ENCODE peak calls at places on chromosome 15, in seven cellular contexts. One of them, this sample, is unnamed.

GRCh38 chr15:50182233-50183013 is 427 bp downstream of the SLC27A2 start:
- DNase-seq in tibial nerve: no peak
- DNase-seq in heart left ventricle: no peak
- DNase-seq in ovary: peak; percentile 13
- DNase-seq in A549: peak; percentile 55
- DNase-seq in stomach: peak; percentile 33
- DNase-seq in suprapubic skin: no peak
- DNase-seq in this sample: peak; percentile 76

GRCh38 chr15:74901612-74902063 is 5.0 kb downstream of the FAM219B start:
- DNase-seq in tibial nerve: peak; percentile 65
- DNase-seq in heart left ventricle: no peak
- DNase-seq in ovary: peak; percentile 60
- DNase-seq in A549: peak; percentile 91
- DNase-seq in stomach: peak; percentile 74
- DNase-seq in suprapubic skin: no peak
- DNase-seq in this sample: peak; percentile 78

GRCh38 chr15:52765779-52766178 is 24.4 kb downstream of the ONECUT1 start:
- DNase-seq in tibial nerve: no peak
- DNase-seq in heart left ventricle: no peak
- DNase-seq in ovary: no peak
- DNase-seq in A549: no peak
- DNase-seq in stomach: no peak
- DNase-seq in suprapubic skin: no peak
- DNase-seq in this sample: no peak

GRCh38 chr15:77019476-77020331 is 24.8 kb downstream of the PSTPIP1 start:
- DNase-seq in tibial nerve: no peak
- DNase-seq in heart left ventricle: peak; percentile 17
- DNase-seq in ovary: no peak
- DNase-seq in A549: no peak
- DNase-seq in stomach: no peak
- DNase-seq in suprapubic skin: no peak
- DNase-seq in this sample: no peak

GRCh38 chr15:70121656-70122297 is 24.1 kb upstream of the TLE3 start:
- DNase-seq in tibial nerve: peak; percentile 83
- DNase-seq in heart left ventricle: peak; percentile 64
- DNase-seq in ovary: peak; percentile 74
- DNase-seq in A549: no peak
- DNase-seq in stomach: peak; percentile 52
- DNase-seq in suprapubic skin: peak; percentile 90
- DNase-seq in this sample: no peak

GRCh38 chr15:71228403-71228802 is 113.1 kb downstream of the THSD4 start:
- DNase-seq in tibial nerve: no peak
- DNase-seq in heart left ventricle: no peak
- DNase-seq in ovary: no peak
- DNase-seq in A549: no peak
- DNase-seq in stomach: no peak
- DNase-seq in suprapubic skin: no peak
- DNase-seq in this sample: no peak

GRCh38 chr15:79035111-79035601 is 55.4 kb downstream of the RASGRF1 start:
- DNase-seq in tibial nerve: no peak
- DNase-seq in heart left ventricle: no peak
- DNase-seq in ovary: no peak
- DNase-seq in A549: no peak
- DNase-seq in stomach: no peak
- DNase-seq in suprapubic skin: no peak
- DNase-seq in this sample: no peak

GRCh38 chr15:51796777-51797474 is 32.5 kb upstream of the TMOD3 start:
- DNase-seq in tibial nerve: no peak
- DNase-seq in heart left ventricle: no peak
- DNase-seq in ovary: no peak
- DNase-seq in A549: peak; percentile 49
- DNase-seq in stomach: no peak
- DNase-seq in suprapubic skin: no peak
- DNase-seq in this sample: no peak

GRCh38 chr15:60477991-60478632 is 830 bp downstream of the ICE2 start:
- DNase-seq in tibial nerve: no peak
- DNase-seq in heart left ventricle: no peak
- DNase-seq in ovary: no peak
- DNase-seq in A549: no peak
- DNase-seq in stomach: no peak
- DNase-seq in suprapubic skin: no peak
- DNase-seq in this sample: no peak

GRCh38 chr15:96160269-96160668 is 170.2 kb upstream of the NR2F2 start:
- DNase-seq in tibial nerve: peak; percentile 54
- DNase-seq in heart left ventricle: peak; percentile 45
- DNase-seq in ovary: peak; percentile 74
- DNase-seq in A549: no peak
- DNase-seq in stomach: peak; percentile 86
- DNase-seq in suprapubic skin: peak; percentile 85
- DNase-seq in this sample: no peak

GRCh38 chr15:80567721-80568157 is 127.4 kb upstream of the ABHD17C start:
- DNase-seq in tibial nerve: peak; percentile 79
- DNase-seq in heart left ventricle: peak; percentile 50
- DNase-seq in ovary: peak; percentile 45
- DNase-seq in A549: peak; percentile 89
- DNase-seq in stomach: peak; percentile 49
- DNase-seq in suprapubic skin: no peak
- DNase-seq in this sample: peak; percentile 21

GRCh38 chr15:96585634-96586386 is 255.3 kb downstream of the NR2F2 start:
- DNase-seq in tibial nerve: no peak
- DNase-seq in heart left ventricle: no peak
- DNase-seq in ovary: no peak
- DNase-seq in A549: no peak
- DNase-seq in stomach: no peak
- DNase-seq in suprapubic skin: no peak
- DNase-seq in this sample: no peak

GRCh38 chr15:80778964-80779657 is at the start of gene CEMIP:
- DNase-seq in tibial nerve: peak; percentile 59
- DNase-seq in heart left ventricle: peak; percentile 69
- DNase-seq in ovary: peak; percentile 88
- DNase-seq in A549: peak; percentile 88
- DNase-seq in stomach: peak; percentile 82
- DNase-seq in suprapubic skin: no peak
- DNase-seq in this sample: peak; percentile 36

GRCh38 chr15:71282086-71282485 is 166.8 kb downstream of the THSD4 start:
- DNase-seq in tibial nerve: no peak
- DNase-seq in heart left ventricle: no peak
- DNase-seq in ovary: no peak
- DNase-seq in A549: no peak
- DNase-seq in stomach: no peak
- DNase-seq in suprapubic skin: no peak
- DNase-seq in this sample: no peak

DNA sequence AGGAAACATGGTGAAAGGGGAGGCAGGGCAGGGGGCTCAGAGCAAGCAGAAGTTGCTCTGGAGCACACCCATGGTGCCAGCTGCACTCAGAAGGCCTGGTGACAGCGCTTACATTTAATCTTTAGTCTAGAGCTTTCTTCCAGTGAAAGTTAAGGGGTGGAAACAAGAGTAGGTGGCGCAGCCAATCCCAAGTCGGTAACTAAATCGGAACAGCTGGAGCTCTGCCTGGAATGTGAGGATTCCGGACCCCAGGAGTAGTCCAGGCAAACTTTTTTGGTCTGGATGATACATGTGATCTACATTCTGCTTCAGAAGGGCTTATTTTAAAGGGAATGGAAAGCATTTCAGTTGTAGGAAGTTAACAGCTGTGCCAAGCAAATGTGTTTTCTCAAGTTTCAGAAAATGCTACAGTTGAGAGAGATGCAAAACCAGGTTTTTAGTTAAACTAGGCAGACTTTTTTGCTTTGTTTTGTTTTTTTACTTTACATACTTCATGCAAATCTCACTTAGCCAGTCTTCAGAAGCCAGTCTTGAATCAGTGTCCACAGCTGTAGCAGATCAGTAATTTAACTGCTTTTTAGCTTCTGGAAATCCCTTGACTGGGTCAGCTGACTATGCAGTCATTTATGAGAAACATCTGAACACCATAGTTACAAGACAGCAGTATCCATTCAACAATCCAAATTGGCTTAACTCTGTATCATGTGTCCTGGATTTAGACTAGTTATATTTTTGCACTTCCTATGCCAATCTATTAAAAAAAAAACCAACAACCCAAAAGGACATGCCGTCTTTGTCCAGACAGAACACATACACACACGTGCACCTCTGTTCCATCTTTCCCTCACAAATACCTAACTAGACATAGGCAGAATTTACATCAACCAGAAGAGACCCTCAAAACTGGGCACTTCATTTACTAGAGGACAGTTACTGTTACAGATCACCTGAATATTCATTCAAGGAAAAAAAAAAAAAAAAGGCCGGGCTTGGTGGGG is 33.2 kb downstream of the ZNF106 start:
- DNase-seq in tibial nerve: peak; percentile 71
- DNase-seq in heart left ventricle: peak; percentile 87
- DNase-seq in ovary: peak; percentile 62
- DNase-seq in A549: no peak
- DNase-seq in stomach: peak; percentile 44
- DNase-seq in suprapubic skin: peak; percentile 82
- DNase-seq in this sample: no peak
- TF ChIP-seq POLR2A in tibial nerve: peak; percentile 54
- TF ChIP-seq POLR2A in heart left ventricle: no peak
- TF ChIP-seq POLR2A in ovary: no peak
- TF ChIP-seq POLR2A in A549: no peak
- TF ChIP-seq POLR2A in stomach: no peak
- TF ChIP-seq POLR2A in suprapubic skin: no peak
- TF ChIP-seq POLR2A in this sample: no peak

DNA sequence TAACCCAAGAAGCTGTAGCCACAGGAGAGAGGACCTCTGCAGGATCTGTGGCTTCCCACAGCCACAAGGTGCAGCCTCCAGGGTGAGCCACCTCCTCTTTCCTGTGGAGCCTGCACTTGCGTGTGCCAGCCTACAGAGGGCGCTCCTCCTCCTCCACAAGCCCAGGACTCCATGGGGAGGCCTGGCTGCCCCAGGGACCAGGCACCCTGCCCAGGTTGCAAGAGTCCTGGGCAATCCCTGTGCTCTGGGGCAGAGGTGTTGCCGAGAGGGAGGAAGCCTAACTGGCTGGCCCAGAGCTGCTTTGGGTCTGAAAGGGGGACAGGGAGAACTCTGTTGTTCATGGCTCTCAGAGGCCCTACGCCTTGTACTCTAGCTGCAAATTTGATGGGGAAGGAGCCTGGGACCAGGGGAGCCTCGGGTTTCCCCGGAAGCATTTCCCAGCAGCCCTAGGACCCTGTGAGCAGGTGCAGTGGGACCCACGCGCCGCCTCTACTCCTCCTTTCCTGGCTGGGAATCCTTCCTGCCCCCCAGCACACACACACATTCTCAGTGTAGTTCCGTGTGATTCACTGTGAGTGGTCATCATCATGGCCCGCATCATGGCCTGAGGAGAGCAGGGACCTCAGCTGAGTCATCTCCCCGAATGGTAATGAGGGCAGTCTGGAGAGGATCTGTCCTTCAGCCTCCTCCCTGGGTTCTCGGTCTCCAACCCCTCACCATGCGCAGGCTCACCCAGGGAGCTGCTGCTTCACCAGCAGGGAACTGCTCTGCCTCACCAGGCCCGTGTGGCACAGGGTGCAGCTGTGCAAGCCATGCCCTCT is 24.3 kb downstream of the TBC1D21 start:
- DNase-seq in tibial nerve: no peak
- DNase-seq in heart left ventricle: peak; percentile 74
- DNase-seq in ovary: no peak
- DNase-seq in A549: peak; percentile 67
- DNase-seq in stomach: peak; percentile 65
- DNase-seq in suprapubic skin: peak; percentile 63
- DNase-seq in this sample: peak; percentile 51
- TF ChIP-seq POLR2A in tibial nerve: no peak
- TF ChIP-seq POLR2A in heart left ventricle: no peak
- TF ChIP-seq POLR2A in ovary: no peak
- TF ChIP-seq POLR2A in A549: no peak
- TF ChIP-seq POLR2A in stomach: no peak
- TF ChIP-seq POLR2A in suprapubic skin: no peak
- TF ChIP-seq POLR2A in this sample: no peak

GRCh38 chr15:41941644-41942415 is 30.5 kb downstream of the EHD4 start:
- DNase-seq in tibial nerve: no peak
- DNase-seq in heart left ventricle: no peak
- DNase-seq in ovary: no peak
- DNase-seq in A549: no peak
- DNase-seq in stomach: no peak
- DNase-seq in suprapubic skin: peak; percentile 47
- DNase-seq in this sample: no peak

GRCh38 chr15:41945221-41945620 is 27.1 kb downstream of the EHD4 start:
- DNase-seq in tibial nerve: no peak
- DNase-seq in heart left ventricle: no peak
- DNase-seq in ovary: no peak
- DNase-seq in A549: no peak
- DNase-seq in stomach: no peak
- DNase-seq in suprapubic skin: peak; percentile 70
- DNase-seq in this sample: no peak

GRCh38 chr15:41944313-41944940 is 27.9 kb downstream of the EHD4 start:
- DNase-seq in tibial nerve: no peak
- DNase-seq in heart left ventricle: no peak
- DNase-seq in ovary: peak; percentile 59
- DNase-seq in A549: no peak
- DNase-seq in stomach: no peak
- DNase-seq in suprapubic skin: peak; percentile 79
- DNase-seq in this sample: no peak

GRCh38 chr15:41943543-41944312 is 28.6 kb downstream of the EHD4 start:
- DNase-seq in tibial nerve: no peak
- DNase-seq in heart left ventricle: no peak
- DNase-seq in ovary: no peak
- DNase-seq in A549: no peak
- DNase-seq in stomach: no peak
- DNase-seq in suprapubic skin: peak; percentile 71
- DNase-seq in this sample: no peak

GRCh38 chr15:41942886-41943285 is 29.5 kb downstream of the EHD4 start:
- DNase-seq in tibial nerve: no peak
- DNase-seq in heart left ventricle: no peak
- DNase-seq in ovary: no peak
- DNase-seq in A549: no peak
- DNase-seq in stomach: no peak
- DNase-seq in suprapubic skin: no peak
- DNase-seq in this sample: no peak
- TF ChIP-seq POLR2A in tibial nerve: no peak
- TF ChIP-seq POLR2A in heart left ventricle: no peak
- TF ChIP-seq POLR2A in ovary: no peak
- TF ChIP-seq POLR2A in A549: no peak
- TF ChIP-seq POLR2A in stomach: no peak
- TF ChIP-seq POLR2A in suprapubic skin: no peak
- TF ChIP-seq POLR2A in this sample: no peak

GRCh38 chr15:73685561-73685960 is 1.4 kb downstream of the CD276 start:
- DNase-seq in tibial nerve: no peak
- DNase-seq in heart left ventricle: no peak
- DNase-seq in ovary: no peak
- DNase-seq in A549: no peak
- DNase-seq in stomach: no peak
- DNase-seq in suprapubic skin: no peak
- DNase-seq in this sample: no peak

GRCh38 chr15:73683257-73683623 is 943 bp upstream of the CD276 start:
- DNase-seq in tibial nerve: no peak
- DNase-seq in heart left ventricle: no peak
- DNase-seq in ovary: no peak
- DNase-seq in A549: no peak
- DNase-seq in stomach: no peak
- DNase-seq in suprapubic skin: no peak
- DNase-seq in this sample: no peak

GRCh38 chr15:73681856-73682596 is 2.2 kb upstream of the CD276 start:
- DNase-seq in tibial nerve: no peak
- DNase-seq in heart left ventricle: no peak
- DNase-seq in ovary: no peak
- DNase-seq in A549: no peak
- DNase-seq in stomach: no peak
- DNase-seq in suprapubic skin: no peak
- DNase-seq in this sample: no peak

GRCh38 chr15:73682597-73683090 is 1.5 kb upstream of the CD276 start:
- DNase-seq in tibial nerve: no peak
- DNase-seq in heart left ventricle: no peak
- DNase-seq in ovary: no peak
- DNase-seq in A549: no peak
- DNase-seq in stomach: no peak
- DNase-seq in suprapubic skin: no peak
- DNase-seq in this sample: no peak

GRCh38 chr15:73683624-73684536 is at the start of gene CD276:
- DNase-seq in tibial nerve: peak; percentile 61
- DNase-seq in heart left ventricle: peak; percentile 89
- DNase-seq in ovary: peak; percentile 78
- DNase-seq in A549: peak; percentile 57
- DNase-seq in stomach: peak; percentile 80
- DNase-seq in suprapubic skin: peak; percentile 87
- DNase-seq in this sample: no peak
- TF ChIP-seq POLR2A in tibial nerve: no peak
- TF ChIP-seq POLR2A in heart left ventricle: no peak
- TF ChIP-seq POLR2A in ovary: no peak
- TF ChIP-seq POLR2A in A549: peak; percentile 34
- TF ChIP-seq POLR2A in stomach: no peak
- TF ChIP-seq POLR2A in suprapubic skin: no peak
- TF ChIP-seq POLR2A in this sample: no peak